ENCODE peak calls at places on chromosomes 4 and X, in four cellular contexts. V, X, Q and W are unnamed samples.
A peak's percentile ranks its signal among the peaks of the same experiment; 100 is the strongest.

GRCh38 chrX:113300580-113300979 is 459.9 kb upstream of the AMOT start:
- DNase-seq in X (no peak), Q (no peak), V (no peak), W (no peak)

GRCh38 chrX:15399901-15400500 is 15.8 kb upstream of the VEGFD start:
- DNase-seq in V (no peak), Q (no peak), X (no peak), W (no peak)

GRCh38 chr4:54959656-54960055 is 165.7 kb downstream of the KDR start:
- DNase-seq in X (no peak), V (no peak), Q (no peak), W (no peak)

GRCh38 chrX:24282381-24283121 is 31.3 kb downstream of the SUPT20HL2 start:
- DNase-seq in V (no peak), X (no peak), Q (no peak), W (no peak)

GRCh38 chrX:114087543-114087942 is 496.3 kb upstream of the HTR2C start:
- DNase-seq in Q (no peak), V (no peak), X (no peak), W (no peak)

GRCh38 chrX:45347877-45348675 is 147.4 kb upstream of the DIPK2B start:
- DNase-seq in V (no peak), X (no peak), Q (no peak), W (no peak)

GRCh38 chr4:8108261-8108660 is 50.4 kb downstream of the ABLIM2 start:
- DNase-seq in V (no peak), X (no peak), Q (no peak), W (no peak)

GRCh38 chr4:2068566-2068965 is 9.4 kb downstream of the NAT8L start:
- DNase-seq in V (no peak), Q (no peak), X (no peak), W (no peak)

GRCh38 chr4:1347410-1347864 is 429 bp downstream of the UVSSA start:
- DNase-seq in V (no peak), X (peak; percentile 76), Q (no peak), W (peak; percentile 76)

GRCh38 chrX:13309631-13310030 is 10.2 kb downstream of the ATXN3L start:
- DNase-seq in V (no peak), X (no peak), Q (no peak), W (no peak)

GRCh38 chr4:22848332-22848731 is 155.6 kb downstream of the GBA3 start:
- DNase-seq in V (no peak), X (no peak), Q (no peak), W (no peak)

GRCh38 chr4:86894465-86894864 is 2.2 kb upstream of the C4orf36 start:
- DNase-seq in V (no peak), X (no peak), Q (no peak), W (no peak)

GRCh38 chrX:9352683-9353430 is 112.0 kb upstream of the TBL1X start:
- DNase-seq in X (peak; percentile 70), Q (peak; percentile 81), V (peak; percentile 38), W (no peak)

GRCh38 chr4:77699731-77700210 is 94.2 kb downstream of the CXCL13 start:
- DNase-seq in V (no peak), X (peak; percentile 13), Q (no peak), W (no peak)

GRCh38 chrX:17854521-17854920 is 6.6 kb downstream of the RAI2 start:
- DNase-seq in V (no peak), Q (no peak), X (no peak), W (no peak)

DNA sequence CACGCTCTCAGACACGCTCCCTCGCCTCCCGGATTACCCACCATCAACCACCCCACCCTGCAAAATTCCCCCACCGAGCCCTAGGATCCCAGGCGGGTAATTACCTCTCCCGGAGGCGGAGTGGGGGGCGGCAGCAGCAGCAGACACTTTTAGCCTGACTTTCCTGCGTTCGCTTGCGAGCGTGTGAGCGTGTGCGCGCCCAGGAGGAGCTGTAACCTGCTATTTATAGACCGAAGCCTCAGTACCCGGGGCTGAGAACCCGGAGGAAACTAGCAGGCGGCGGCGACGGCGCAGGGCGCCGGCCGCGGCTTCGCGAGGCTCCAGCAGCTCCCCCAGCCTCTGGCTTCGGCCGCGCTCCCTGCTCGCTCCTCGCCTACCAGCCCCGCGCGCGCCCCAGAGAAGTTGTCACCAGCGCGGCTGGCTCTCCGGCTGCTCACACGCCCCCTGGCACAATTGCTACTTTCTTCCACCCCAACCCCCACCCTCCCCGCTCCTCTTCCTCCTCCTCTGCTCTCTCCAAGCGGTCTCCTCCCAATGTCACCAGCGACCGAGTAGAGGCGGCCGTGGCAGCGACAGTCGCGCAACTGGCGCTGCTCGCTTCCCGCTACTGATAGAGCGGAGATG is at the start of gene INPP4B:
- DNase-seq in Q (no peak), X (no peak), V (no peak), W (no peak)
- TF ChIP-seq SPI1 in Q (no peak), X (no peak), V (no peak), W (no peak)

GRCh38 chrX:46681849-46682248 is 77.1 kb downstream of the SLC9A7 start:
- DNase-seq in X (no peak), V (no peak), Q (no peak), W (no peak)

GRCh38 chrX:46678232-46678631 is 80.7 kb downstream of the SLC9A7 start:
- DNase-seq in Q (no peak), V (no peak), X (no peak), W (no peak)

GRCh38 chrX:46673596-46673995 is 85.3 kb downstream of the SLC9A7 start:
- DNase-seq in X (no peak), V (no peak), Q (no peak), W (no peak)

DNA sequence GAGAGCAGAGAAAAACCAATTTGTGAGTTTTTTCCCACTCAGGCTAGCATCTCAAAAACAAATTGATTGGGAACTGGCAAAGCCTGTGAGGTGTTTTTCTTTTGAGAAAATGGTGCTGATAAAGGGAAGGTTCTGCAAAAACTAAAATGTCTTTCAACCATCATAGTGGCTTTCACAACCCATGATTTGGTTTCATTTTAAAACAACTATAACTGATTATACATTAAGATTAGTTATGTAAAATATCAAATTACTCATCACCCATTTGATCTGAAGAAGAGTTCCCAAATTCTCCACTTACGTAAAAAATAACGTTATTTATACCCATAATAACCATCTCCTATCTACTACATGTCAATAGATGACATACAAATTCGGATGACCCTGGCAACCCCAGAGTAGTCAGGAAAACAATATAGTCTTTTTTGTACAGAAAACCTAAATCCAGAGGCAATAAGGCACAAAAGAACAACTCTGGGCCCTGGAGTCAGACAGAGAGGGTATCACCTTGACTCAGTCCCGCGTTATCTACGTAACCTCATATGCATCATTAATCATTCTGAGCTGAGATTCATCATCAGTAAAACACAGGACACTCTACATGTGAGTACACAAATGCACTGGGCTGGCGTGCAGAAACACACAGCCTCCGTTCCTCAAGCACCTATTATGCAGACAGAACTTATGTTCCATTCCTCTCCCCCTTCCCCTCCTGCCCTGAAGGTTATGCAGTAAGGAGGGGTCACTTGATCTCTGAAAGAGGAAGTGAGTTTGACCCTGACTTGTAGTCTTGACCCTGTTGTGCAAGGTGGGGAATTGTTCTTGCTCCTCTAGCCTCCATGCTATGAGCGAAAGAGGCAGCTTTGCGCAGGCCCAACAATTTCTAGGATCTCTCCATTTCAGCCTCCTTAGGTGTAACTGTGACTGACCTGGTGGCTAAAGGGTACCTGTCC is 82.2 kb downstream of the SLC9A7 start:
- DNase-seq in Q (no peak), V (no peak), X (no peak), W (no peak)
- TF ChIP-seq SPI1 in Q (no peak), V (peak; percentile 85), X (peak; percentile 86), W (peak; percentile 84)

GRCh38 chr4:75037253-75037652 is 104.3 kb downstream of the PARM1 start:
- DNase-seq in V (peak; percentile 23), Q (no peak), X (no peak), W (no peak)
- TF ChIP-seq SPI1 in V (peak; percentile 84), Q (no peak), X (no peak), W (peak; percentile 61)

GRCh38 chrX:54043696-54044125 is 562 bp downstream of the PHF8 start:
- DNase-seq in Q (peak; percentile 8), X (peak; percentile 33), V (no peak), W (peak; percentile 14)
- TF ChIP-seq SPI1 in Q (no peak), X (no peak), V (no peak), W (no peak)

GRCh38 chr4:56743550-56743949 is 62.5 kb upstream of the HOPX start:
- DNase-seq in Q (no peak), V (no peak), X (no peak), W (no peak)

GRCh38 chr4:56742080-56742871 is 61.2 kb upstream of the HOPX start:
- DNase-seq in X (no peak), Q (no peak), V (no peak), W (no peak)

GRCh38 chr4:56744030-56744429 is 62.9 kb upstream of the HOPX start:
- DNase-seq in X (no peak), Q (no peak), V (no peak), W (no peak)

GRCh38 chr4:56746639-56747038 is 65.5 kb upstream of the HOPX start:
- DNase-seq in Q (no peak), X (no peak), V (no peak), W (no peak)

GRCh38 chr4:56745082-56745481 is 64.0 kb upstream of the HOPX start:
- DNase-seq in X (no peak), Q (no peak), V (no peak), W (no peak)
- TF ChIP-seq SPI1 in X (no peak), Q (no peak), V (no peak), W (no peak)

GRCh38 chr4:6373541-6374410 is 98.6 kb downstream of the PPP2R2C start:
- DNase-seq in Q (no peak), V (no peak), X (no peak), W (no peak)

GRCh38 chr4:6374575-6374974 is 97.8 kb downstream of the PPP2R2C start:
- DNase-seq in V (no peak), Q (no peak), X (no peak), W (no peak)

GRCh38 chr4:6371827-6372226 is 100.6 kb downstream of the PPP2R2C start:
- DNase-seq in Q (no peak), V (no peak), X (no peak), W (no peak)

GRCh38 chr4:6371271-6371670 is 101.1 kb downstream of the PPP2R2C start:
- DNase-seq in X (no peak), V (no peak), Q (no peak), W (no peak)

DNA sequence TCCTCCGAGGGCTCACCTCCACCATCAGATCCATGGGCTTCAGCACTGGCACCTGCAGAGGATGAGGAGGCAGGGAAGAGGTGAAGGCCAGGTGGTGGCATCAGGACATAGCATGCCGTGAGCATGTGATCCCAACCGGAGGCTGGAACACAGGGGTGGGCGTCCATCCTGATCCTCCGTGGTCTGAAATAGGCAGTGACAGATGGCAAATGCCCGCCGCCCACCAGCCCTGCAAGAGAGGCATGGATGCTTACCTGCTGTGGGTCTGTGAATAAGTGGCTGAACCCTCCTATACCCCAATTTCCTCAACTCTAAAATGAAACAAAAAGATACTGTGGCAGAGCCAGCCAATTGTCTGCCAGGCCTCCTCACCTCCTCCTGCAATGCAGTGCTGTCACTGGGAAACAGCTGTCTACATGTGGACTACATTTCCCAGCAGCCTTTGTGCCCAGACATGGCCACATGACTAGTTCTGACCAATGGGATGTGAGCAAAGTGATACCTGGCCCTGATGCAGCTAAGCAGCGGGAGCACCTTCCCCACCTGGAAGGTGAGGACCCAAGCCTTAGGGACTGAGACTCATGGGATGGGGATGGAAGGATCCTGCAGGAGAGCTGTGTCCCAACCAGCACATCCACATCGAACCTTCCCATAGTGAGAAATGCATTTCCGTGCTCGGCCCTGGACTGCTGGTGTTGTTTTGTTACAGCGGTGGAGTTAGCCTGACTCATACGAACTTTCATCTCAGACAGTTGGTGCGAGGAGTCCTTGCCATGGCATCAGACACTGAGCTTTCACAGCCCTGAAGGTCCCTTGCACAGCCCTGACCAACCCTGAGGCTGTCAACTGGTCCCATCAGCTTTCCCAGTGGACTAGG is 99.5 kb downstream of the PPP2R2C start:
- DNase-seq in X (peak; percentile 88), V (peak; percentile 5), Q (no peak), W (peak; percentile 72)
- TF ChIP-seq SPI1 in X (no peak), V (no peak), Q (no peak), W (no peak)